ENCODE peak calls at places on chromosomes 6 and 20, in eight cellular contexts. R is endothelial cell, C is NCI-H2171 treated with DMSO at 0.1 percent for 48 hours, M is HTR-8/SVneo, O is AG04449, P is neural crest cell, H is non-pigmented ciliary epithelial cell, Z is MCF 10A. G is an unnamed sample.

GRCh38 chr20:18133962-18134361 is 3.7 kb upstream of the KAT14 start:
- DNase-seq in R (no peak), C (no peak), M (no peak), O (no peak), P (no peak), H (no peak), Z (peak; percentile 7), G (no peak)

GRCh38 chr20:4443016-4443415 is 278.7 kb upstream of the PRND start:
- DNase-seq in R (no peak), C (no peak), M (no peak), O (no peak), P (no peak), H (no peak), Z (peak; percentile 47), G (no peak)

GRCh38 chr6:30211306-30211705 is 1.9 kb downstream of the TRIM26 start:
- DNase-seq in R (no peak), C (no peak), M (no peak), O (no peak), P (no peak), H (no peak), Z (no peak), G (no peak)

GRCh38 chr6:157763129-157763893 is 59.7 kb upstream of the SNX9 start:
- DNase-seq in R (no peak), C (peak; percentile 90), M (peak; percentile 58), O (no peak), P (no peak), H (no peak), Z (peak; percentile 98), G (peak; percentile 52)

GRCh38 chr20:63068711-63069367 is 62.1 kb upstream of the BHLHE23 start:
- DNase-seq in R (no peak), C (no peak), M (no peak), O (no peak), P (no peak), H (no peak), Z (no peak), G (peak; percentile 44)

GRCh38 chr6:40587240-40588069 is at the start of gene LRFN2:
- DNase-seq in R (peak; percentile 93), C (peak; percentile 81), M (peak; percentile 62), O (no peak), P (peak; percentile 89), H (peak; percentile 10), Z (peak; percentile 43), G (peak; percentile 80)

GRCh38 chr20:62704341-62704948 is 4.2 kb upstream of the NTSR1 start:
- DNase-seq in R (no peak), C (peak; percentile 96), M (peak; percentile 87), O (peak; percentile 38), P (no peak), H (peak; percentile 63), Z (peak; percentile 100), G (peak; percentile 87)

GRCh38 chr6:56713285-56713684 is 70.6 kb upstream of the DST start:
- DNase-seq in R (no peak), C (no peak), M (peak; percentile 69), O (no peak), P (no peak), H (peak; percentile 78), Z (peak; percentile 81), G (no peak)

G was measured in T47D.